ENCODE peak calls at places on chromosomes 2 and 18, in four cellular contexts. L, R, O and A are unnamed samples.

GRCh38 chr18:32934201-32934600 is 161.4 kb upstream of the KLHL14 start:
- DNase-seq in O (no peak), L (no peak), R (no peak), A (no peak)

GRCh38 chr2:42843131-42843530 is 50.7 kb upstream of the HAAO start:
- DNase-seq in L (no peak), R (no peak), O (no peak), A (no peak)

GRCh38 chr2:61135510-61135909 is 26.5 kb upstream of the C2orf74 start:
- DNase-seq in R (no peak), L (no peak), O (peak), A (no peak)

GRCh38 chr2:2260691-2261268 is 70.3 kb downstream of the MYT1L start:
- DNase-seq in R (no peak), L (no peak), O (no peak), A (no peak)

GRCh38 chr2:150710916-150711315 is 223.4 kb upstream of the RND3 start:
- DNase-seq in L (no peak), O (no peak), R (no peak), A (no peak)

GRCh38 chr2:24359701-24360049 is 661 bp downstream of the ITSN2 start:
- DNase-seq in O (peak), R (peak), L (peak), A (peak)

GRCh38 chr2:23687713-23688112 is 239.2 kb downstream of the ATAD2B start:
- DNase-seq in L (no peak), O (no peak), R (peak), A (no peak)

GRCh38 chr2:207159002-207159401 is 6.7 kb downstream of the KLF7 start:
- DNase-seq in R (no peak), O (no peak), L (no peak), A (no peak)

GRCh38 chr2:171995586-171995985 is 4.2 kb upstream of the METAP1D start:
- DNase-seq in R (no peak), L (no peak), O (peak), A (no peak)

GRCh38 chr2:26917135-26917836 is 53.2 kb upstream of the MAPRE3 start:
- DNase-seq in O (no peak), R (no peak), L (no peak), A (no peak)

GRCh38 chr2:15145046-15145817 is 415.9 kb downstream of the NBAS start:
- DNase-seq in R (no peak), L (no peak), O (peak), A (no peak)

GRCh38 chr18:60070631-60071030 is 170.8 kb downstream of the PMAIP1 start:
- DNase-seq in O (peak), R (no peak), L (no peak), A (no peak)

GRCh38 chr2:214019229-214019972 is 391.5 kb upstream of the VWC2L start:
- DNase-seq in R (peak), O (peak), L (no peak), A (no peak)

GRCh38 chr18:61865466-61866165 is 27.2 kb downstream of the RNF152 start:
- DNase-seq in R (no peak), L (no peak), O (peak), A (no peak)

GRCh38 chr2:117359266-117359970 is 455.1 kb upstream of the DDX18 start:
- DNase-seq in O (no peak), L (no peak), R (no peak), A (no peak)

GRCh38 chr2:85602476-85603234 is at the start of gene TMEM150A:
- DNase-seq in L (peak), O (peak), R (peak), A (peak)

GRCh38 chr18:22503803-22504202 is 86.1 kb upstream of the CTAGE1 start:
- DNase-seq in L (no peak), R (peak), O (peak), A (no peak)

GRCh38 chr2:170974304-170974993 is 45.4 kb downstream of the GORASP2 start:
- DNase-seq in O (peak), L (no peak), R (no peak), A (no peak)

GRCh38 chr2:9896216-9896615 is 52.9 kb downstream of the TAF1B start:
- DNase-seq in R (no peak), O (no peak), L (no peak), A (no peak)

GRCh38 chr2:1742680-1743395 is 1.5 kb downstream of the PXDN start:
- DNase-seq in R (peak), L (no peak), O (peak), A (no peak)